ENCODE peak calls at places on chromosomes 11 and 22, in seven cellular contexts. G, C, W, P, L, B and O are unnamed samples.

GRCh38 chr11:95545116-95545875 is 244.3 kb downstream of the FAM76B start:
- DNase-seq in P (no peak), G (no peak), L (peak), C (no peak), W (no peak), B (no peak), O (no peak)

GRCh38 chr11:129143335-129143734 is 48.8 kb downstream of the ARHGAP32 start:
- DNase-seq in W (peak), G (no peak), B (no peak), C (no peak), L (peak), P (no peak), O (no peak)

GRCh38 chr11:6576471-6577373 is 26.7 kb downstream of the RRP8 start:
- DNase-seq in L (peak), C (no peak), P (no peak), B (no peak), G (peak), W (peak), O (no peak)

GRCh38 chr11:70073881-70074371 is 4.2 kb upstream of the ANO1 start:
- DNase-seq in W (no peak), C (no peak), G (no peak), L (no peak), P (no peak), B (no peak), O (no peak)

GRCh38 chr11:125457814-125458343 is 38.2 kb downstream of the FEZ1 start:
- DNase-seq in G (no peak), W (peak), P (no peak), L (no peak), C (no peak), B (no peak), O (no peak)

GRCh38 chr11:114290503-114291239 is 5.5 kb upstream of the NNMT start:
- DNase-seq in L (no peak), G (no peak), B (no peak), C (no peak), W (no peak), P (no peak), O (no peak)

GRCh38 chr22:49751318-49751967 is 76.2 kb downstream of the BRD1 start:
- DNase-seq in G (no peak), B (no peak), C (no peak), W (no peak), L (no peak), P (no peak), O (no peak)

GRCh38 chr22:19871023-19871844 is 16.6 kb upstream of the GNB1L start:
- DNase-seq in B (no peak), L (no peak), C (no peak), W (peak), G (no peak), P (no peak), O (no peak)

GRCh38 chr11:104152941-104153340 is 11.0 kb downstream of the PDGFD start:
- DNase-seq in L (no peak), C (no peak), G (peak), P (no peak), W (no peak), B (no peak), O (no peak)

GRCh38 chr11:82080160-82080559 is 653.5 kb downstream of the FAM181B start:
- DNase-seq in G (no peak), C (no peak), L (peak), B (no peak), W (no peak), P (no peak), O (no peak)

GRCh38 chr11:46718155-46719019 is 626 bp upstream of the F2 start:
- DNase-seq in P (no peak), W (peak), G (peak), L (peak), C (no peak), B (no peak), O (no peak)

GRCh38 chr11:121194731-121195596 is 93.9 kb downstream of the TECTA start:
- DNase-seq in W (peak), P (peak), B (peak), C (peak), L (peak), G (peak), O (peak)